ENCODE peak calls at places on chromosomes 1 and 21, in six cellular contexts. Y is heart left ventricle; I is progenitor cell of endocrine pancreas; G is stimulated activated CD4-positive, alpha-beta T cell treated with anti-CD3 and anti-CD28 coated beads, Interleukin-1b, Interleukin-23, amount 100 ng/mL, for 1 hour; P is NCI-H1048; D is GM20000. L is an unnamed sample.

GRCh38 chr1:213389061-213389581 is 338.1 kb downstream of the RPS6KC1 start:
- DNase-seq in Y (no peak), D (no peak), G (no peak), P (no peak), I (no peak), L (no peak)

GRCh38 chr21:36566606-36567005 is 86.7 kb upstream of the CLDN14 start:
- DNase-seq in Y (no peak), D (no peak), G (no peak), I (no peak), P (no peak), L (no peak)

GRCh38 chr1:66711420-66711819 is 40.8 kb upstream of the DYNLT5 start:
- DNase-seq in D (no peak), G (no peak), Y (no peak), P (no peak), I (no peak), L (no peak)

GRCh38 chr1:212228591-212229119 is 56.6 kb upstream of the PPP2R5A start:
- DNase-seq in I (no peak), G (no peak), Y (no peak), D (no peak), P (no peak), L (no peak)

GRCh38 chr1:200409203-200409760 is 554 bp downstream of the ZNF281 start:
- DNase-seq in P (no peak), I (peak), G (no peak), D (peak), Y (peak), L (peak)

GRCh38 chr1:64750092-64750491 is 5.2 kb downstream of the RAVER2 start:
- DNase-seq in P (no peak), Y (no peak), D (no peak), I (no peak), G (no peak), L (no peak)

GRCh38 chr1:228308628-228309547 is 97.7 kb downstream of the TRIM11 start:
- DNase-seq in P (no peak), D (no peak), G (no peak), I (no peak), Y (no peak), L (no peak)

GRCh38 chr1:67648582-67649326 is 36.2 kb upstream of the GADD45A start:
- DNase-seq in P (no peak), Y (no peak), D (no peak), G (no peak), I (no peak), L (no peak)

GRCh38 chr1:223035724-223036478 is 107.1 kb downstream of the TLR5 start:
- DNase-seq in P (no peak), Y (no peak), G (no peak), I (no peak), D (no peak), L (no peak)

GRCh38 chr1:26993237-26994019 is at the start of gene TRNP1:
- DNase-seq in D (peak), P (peak), Y (peak), I (peak), G (peak), L (no peak)

GRCh38 chr21:45516071-45516670 is 26.1 kb downstream of the SLC19A1 start:
- DNase-seq in P (no peak), Y (no peak), I (no peak), G (no peak), D (no peak), L (no peak)

GRCh38 chr1:162213281-162213909 is 143.9 kb downstream of the NOS1AP start:
- DNase-seq in G (no peak), D (no peak), Y (peak), P (no peak), I (no peak), L (peak)

GRCh38 chr1:69791311-69791710 is 223.6 kb downstream of the LRRC7 start:
- DNase-seq in D (no peak), Y (no peak), P (no peak), G (no peak), I (no peak), L (no peak)

GRCh38 chr1:248306103-248306502 is 2.9 kb upstream of the OR2T12 start:
- DNase-seq in G (no peak), P (no peak), I (no peak), Y (no peak), D (no peak), L (no peak)

GRCh38 chr1:55318111-55318817 is 103.1 kb upstream of the USP24 start:
- DNase-seq in D (no peak), G (no peak), Y (peak), P (no peak), I (no peak), L (no peak)

GRCh38 chr1:63975447-63975846 is 201.6 kb downstream of the ROR1 start:
- DNase-seq in D (no peak), G (no peak), Y (no peak), I (no peak), P (no peak), L (no peak)

GRCh38 chr1:203440780-203441179 is 34.8 kb upstream of the PRELP start:
- DNase-seq in Y (peak), G (no peak), D (peak), I (no peak), P (no peak), L (peak)

GRCh38 chr1:170700842-170701305 is 36.9 kb downstream of the PRRX1 start:
- DNase-seq in P (no peak), D (no peak), I (no peak), G (no peak), Y (no peak), L (peak)

GRCh38 chr1:93579891-93580290 is 101.7 kb downstream of the BCAR3 start:
- DNase-seq in Y (no peak), D (no peak), I (no peak), G (no peak), P (no peak), L (peak)

GRCh38 chr1:98468111-98468717 is 193.3 kb upstream of the SNX7 start:
- DNase-seq in Y (no peak), I (no peak), G (no peak), P (no peak), D (peak), L (peak)

GRCh38 chr1:244057474-244058385 is 6.6 kb downstream of the ZBTB18 start:
- DNase-seq in I (no peak), Y (no peak), G (no peak), P (no peak), D (no peak), L (no peak)

GRCh38 chr1:40824591-40825429 is 37.4 kb downstream of the CITED4 start:
- DNase-seq in I (no peak), G (no peak), P (no peak), Y (no peak), D (no peak), L (no peak)

GRCh38 chr21:45971487-45972352 is 9.8 kb upstream of the COL6A1 start:
- DNase-seq in P (no peak), Y (peak), D (no peak), I (no peak), G (no peak), L (no peak)

GRCh38 chr1:79006564-79006963 is at the start of gene ADGRL4:
- DNase-seq in I (peak), Y (peak), G (no peak), P (no peak), D (no peak), L (peak)

GRCh38 chr1:67144696-67145095 is 9.9 kb upstream of the C1orf141 start:
- DNase-seq in Y (no peak), I (no peak), P (no peak), G (no peak), D (peak), L (no peak)

GRCh38 chr1:92066321-92066720 is 8.9 kb downstream of the SETSIP start:
- DNase-seq in G (no peak), P (no peak), D (no peak), Y (no peak), I (no peak), L (no peak)

GRCh38 chr1:170791941-170792340 is 128.0 kb downstream of the PRRX1 start:
- DNase-seq in P (no peak), Y (no peak), D (no peak), G (no peak), I (no peak), L (no peak)

GRCh38 chr1:108511764-108512163 is 48.1 kb upstream of the EEIG2 start:
- DNase-seq in G (no peak), P (no peak), D (no peak), Y (no peak), I (no peak), L (no peak)

GRCh38 chr1:24190970-24191570 is 4.0 kb upstream of the IFNLR1 start:
- DNase-seq in I (no peak), Y (no peak), D (peak), P (no peak), G (no peak), L (no peak)

GRCh38 chr1:57410532-57410931 is 13.3 kb downstream of the DAB1 start:
- DNase-seq in G (no peak), D (no peak), Y (no peak), I (no peak), P (no peak), L (no peak)

GRCh38 chr1:109538827-109539555 is 681 bp upstream of the GPR61 start:
- DNase-seq in P (no peak), Y (no peak), G (no peak), D (no peak), I (no peak), L (no peak)

GRCh38 chr1:203650012-203650836 is 23.6 kb downstream of the ATP2B4 start:
- DNase-seq in P (no peak), G (peak), Y (peak), I (peak), D (peak), L (no peak)

GRCh38 chr1:205942631-205943159 is 561 bp downstream of the SLC26A9 start:
- DNase-seq in I (no peak), G (no peak), Y (no peak), D (no peak), P (no peak), L (no peak)

GRCh38 chr1:88327391-88328267 is 356.4 kb upstream of the PKN2 start:
- DNase-seq in I (no peak), D (no peak), P (no peak), G (no peak), Y (no peak), L (peak)

GRCh38 chr1:220527279-220528048 is 472 bp upstream of the MARK1 start:
- DNase-seq in Y (peak), P (no peak), D (peak), I (no peak), G (no peak), L (no peak)

GRCh38 chr1:207306603-207307002 is 14.9 kb upstream of the CD55 start:
- DNase-seq in I (no peak), Y (no peak), P (no peak), G (no peak), D (no peak), L (no peak)

GRCh38 chr1:160623860-160624259 is 23.0 kb downstream of the SLAMF1 start:
- DNase-seq in P (no peak), Y (no peak), D (peak), I (no peak), G (no peak), L (no peak)

GRCh38 chr1:56200921-56201320 is 378.4 kb downstream of the PLPP3 start:
- DNase-seq in P (no peak), I (no peak), D (no peak), G (no peak), Y (no peak), L (no peak)

GRCh38 chr1:24149854-24150227 is 6.9 kb upstream of the IL22RA1 start:
- DNase-seq in I (no peak), Y (no peak), P (no peak), G (no peak), D (no peak), L (peak)

GRCh38 chr1:28860332-28861073 is 48.5 kb downstream of the OPRD1 start:
- DNase-seq in P (no peak), G (no peak), Y (no peak), I (no peak), D (peak), L (peak)

L was measured in dermis microvascular lymphatic vessel endothelial cell.